ENCODE peak calls at places on chromosome 4, in four cellular contexts. Y is cardiac septum, C is fibroblast of the aortic adventitia, K is HEK293T. B is an unnamed sample.

GRCh38 chr4:25330905-25331816 is 18.6 kb downstream of the ZCCHC4 start:
- DNase-seq in Y (no peak), C (peak), K (no peak), B (no peak)

GRCh38 chr4:7651461-7651921 is 216.8 kb upstream of the PSAPL1 start:
- DNase-seq in Y (no peak), C (peak), K (no peak), B (no peak)

GRCh38 chr4:86302242-86302641 is 57.6 kb downstream of the MAPK10 start:
- DNase-seq in Y (no peak), C (peak), K (no peak), B (no peak)

GRCh38 chr4:16916719-16917337 is 18.4 kb upstream of the LDB2 start:
- DNase-seq in Y (no peak), C (peak), K (peak), B (no peak)

GRCh38 chr4:142703694-142704309 is 142.3 kb downstream of the INPP4B start:
- DNase-seq in Y (no peak), C (no peak), K (no peak), B (no peak)

GRCh38 chr4:7867701-7868429 is 71.8 kb downstream of the AFAP1 start:
- DNase-seq in Y (no peak), C (no peak), K (no peak), B (no peak)

GRCh38 chr4:3783691-3784306 is 17.6 kb downstream of the ADRA2C start:
- DNase-seq in Y (no peak), C (no peak), K (peak), B (no peak)

GRCh38 chr4:89528525-89529133 is 221.0 kb upstream of the GPRIN3 start:
- DNase-seq in Y (no peak), C (no peak), K (no peak), B (no peak)

GRCh38 chr4:56701644-56702043 is 20.5 kb upstream of the HOPX start:
- DNase-seq in Y (no peak), C (no peak), K (no peak), B (no peak)

GRCh38 chr4:123327346-123327745 is 69.2 kb upstream of the SPRY1 start:
- DNase-seq in Y (no peak), C (peak), K (no peak), B (no peak)

GRCh38 chr4:110055014-110055768 is 142.5 kb downstream of the EGF start:
- DNase-seq in Y (no peak), C (peak), K (no peak), B (no peak)

GRCh38 chr4:114161809-114162208 is 182.4 kb upstream of the ARSJ start:
- DNase-seq in Y (no peak), C (no peak), K (no peak), B (no peak)

GRCh38 chr4:152360045-152360410 is 175.9 kb downstream of the FBXW7 start:
- DNase-seq in Y (no peak), C (no peak), K (no peak), B (no peak)

GRCh38 chr4:27178066-27178465 is 317.4 kb downstream of the STIM2 start:
- DNase-seq in Y (no peak), C (peak), K (no peak), B (no peak)

GRCh38 chr4:144313370-144313769 is 172.9 kb upstream of the GYPA start:
- DNase-seq in Y (no peak), C (no peak), K (no peak), B (no peak)

GRCh38 chr4:24912252-24913098 is at the start of gene CCDC149:
- DNase-seq in Y (peak), C (peak), K (no peak), B (peak)

GRCh38 chr4:124647599-124647998 is 64.9 kb downstream of the ANKRD50 start:
- DNase-seq in Y (no peak), C (no peak), K (no peak), B (no peak)

GRCh38 chr4:148962539-148963290 is 520.5 kb upstream of the NR3C2 start:
- DNase-seq in Y (no peak), C (no peak), K (no peak), B (no peak)

GRCh38 chr4:5037553-5038551 is 13.4 kb upstream of the STK32B start:
- DNase-seq in Y (no peak), C (peak), K (no peak), B (no peak)

GRCh38 chr4:74615411-74615810 is 170.5 kb downstream of the AREG start:
- DNase-seq in Y (no peak), C (no peak), K (no peak), B (no peak)

GRCh38 chr4:86939737-86940141 is 4.9 kb downstream of the AFF1 start:
- DNase-seq in Y (no peak), C (no peak), K (no peak), B (no peak)

GRCh38 chr4:80295331-80295730 is 28.9 kb downstream of the FGF5 start:
- DNase-seq in Y (no peak), C (no peak), K (no peak), B (no peak)

GRCh38 chr4:177441803-177442622 is at the start of gene AGA:
- DNase-seq in Y (peak), C (peak), K (peak), B (peak)

GRCh38 chr4:3346146-3346545 is 53.3 kb downstream of the RGS12 start:
- DNase-seq in Y (no peak), C (peak), K (peak), B (no peak)

GRCh38 chr4:169160825-169161224 is 109.9 kb downstream of the SH3RF1 start:
- DNase-seq in Y (no peak), C (peak), K (no peak), B (no peak)

GRCh38 chr4:71009796-71010588 is 16.5 kb downstream of the DCK start:
- DNase-seq in Y (no peak), C (peak), K (peak), B (no peak)

GRCh38 chr4:109495514-109495913 is 61.9 kb downstream of the SEC24B start:
- DNase-seq in Y (no peak), C (no peak), K (no peak), B (no peak)

GRCh38 chr4:37865450-37865849 is 25.4 kb upstream of the TBC1D1 start:
- DNase-seq in Y (no peak), C (no peak), K (no peak), B (no peak)

GRCh38 chr4:151950993-151951726 is 190.4 kb upstream of the GATB start:
- DNase-seq in Y (no peak), C (no peak), K (no peak), B (no peak)

GRCh38 chr4:98706200-98706813 is 47.9 kb upstream of the TSPAN5 start:
- DNase-seq in Y (no peak), C (no peak), K (no peak), B (no peak)

GRCh38 chr4:110165382-110166285 is 32.8 kb downstream of the ELOVL6 start:
- DNase-seq in Y (no peak), C (peak), K (peak), B (no peak)

GRCh38 chr4:177182156-177182555 is 127.5 kb upstream of the NEIL3 start:
- DNase-seq in Y (no peak), C (peak), K (no peak), B (no peak)

GRCh38 chr4:157045507-157046127 is 30.3 kb upstream of the GLRB start:
- DNase-seq in Y (no peak), C (peak), K (peak), B (no peak)

GRCh38 chr4:163748474-163748873 is 254.0 kb downstream of the TMA16 start:
- DNase-seq in Y (no peak), C (no peak), K (peak), B (no peak)

GRCh38 chr4:1405636-1406415 is 416 bp downstream of the NKX1-1 start:
- DNase-seq in Y (peak), C (no peak), K (no peak), B (peak)

GRCh38 chr4:109434007-109434792 is 585 bp downstream of the SEC24B start:
- DNase-seq in Y (peak), C (peak), K (peak), B (peak)

B was measured in posterior vena cava.